ENCODE peak calls at places on chromosomes 12 and 14, in four cellular contexts. One of them, this sample, is unnamed.

GRCh38 chr12:6312529-6313325 is 2.2 kb downstream of the PLEKHG6 start:
- DNase-seq in H1: peak
- DNase-seq in GM12878: peak
- DNase-seq in K562: no peak
- DNase-seq in this sample: no peak

GRCh38 chr14:91261115-91261514 is 16.6 kb upstream of the GPR68 start:
- DNase-seq in H1: no peak
- DNase-seq in GM12878: no peak
- DNase-seq in K562: no peak
- DNase-seq in this sample: no peak

GRCh38 chr14:71001742-71002141 is 94.5 kb downstream of the PCNX1 start:
- DNase-seq in H1: no peak
- DNase-seq in K562: peak
- DNase-seq in GM12878: no peak
- DNase-seq in this sample: peak

GRCh38 chr12:42565633-42566032 is 23.9 kb downstream of the PRICKLE1 start:
- DNase-seq in K562: peak
- DNase-seq in H1: peak
- DNase-seq in GM12878: no peak
- DNase-seq in this sample: no peak

GRCh38 chr14:60753264-60754126 is 18.9 kb downstream of the MNAT1 start:
- DNase-seq in K562: peak
- DNase-seq in GM12878: peak
- DNase-seq in H1: no peak
- DNase-seq in this sample: no peak

GRCh38 chr14:92584856-92585255 is 71.3 kb downstream of the RIN3 start:
- DNase-seq in H1: no peak
- DNase-seq in GM12878: no peak
- DNase-seq in K562: no peak
- DNase-seq in this sample: no peak

GRCh38 chr12:47838286-47838931 is 18.7 kb upstream of the HDAC7 start:
- DNase-seq in H1: no peak
- DNase-seq in GM12878: no peak
- DNase-seq in K562: peak
- DNase-seq in this sample: peak

GRCh38 chr12:131205534-131205933 is 251.8 kb downstream of the ADGRD1 start:
- DNase-seq in GM12878: no peak
- DNase-seq in H1: peak
- DNase-seq in K562: no peak
- DNase-seq in this sample: no peak

GRCh38 chr14:72810201-72810600 is 83.7 kb downstream of the DPF3 start:
- DNase-seq in GM12878: no peak
- DNase-seq in K562: no peak
- DNase-seq in H1: no peak
- DNase-seq in this sample: no peak

GRCh38 chr14:102251161-102251560 is 53.8 kb downstream of the MOK start:
- DNase-seq in K562: no peak
- DNase-seq in H1: no peak
- DNase-seq in GM12878: no peak
- DNase-seq in this sample: no peak
- TF ChIP-seq HDAC6 in K562: no peak
- TF ChIP-seq HDAC6 in H1: no peak
- TF ChIP-seq HDAC6 in GM12878: no peak
- TF ChIP-seq HDAC6 in this sample: no peak

GRCh38 chr14:68682166-68683103 is 110.4 kb downstream of the ZFP36L1 start:
- DNase-seq in H1: no peak
- DNase-seq in K562: peak
- DNase-seq in GM12878: peak
- DNase-seq in this sample: peak
- TF ChIP-seq HDAC6 in H1: no peak
- TF ChIP-seq HDAC6 in K562: no peak
- TF ChIP-seq HDAC6 in GM12878: no peak
- TF ChIP-seq HDAC6 in this sample: no peak

GRCh38 chr12:52350786-52351185 is 16.5 kb downstream of the KRT85 start:
- DNase-seq in H1: no peak
- DNase-seq in K562: no peak
- DNase-seq in GM12878: no peak
- DNase-seq in this sample: no peak
- TF ChIP-seq HDAC6 in H1: no peak
- TF ChIP-seq HDAC6 in K562: no peak
- TF ChIP-seq HDAC6 in GM12878: no peak
- TF ChIP-seq HDAC6 in this sample: no peak

GRCh38 chr12:116150452-116150851 is 127.0 kb downstream of the MED13L start:
- DNase-seq in H1: no peak
- DNase-seq in GM12878: no peak
- DNase-seq in K562: no peak
- DNase-seq in this sample: no peak
- TF ChIP-seq HDAC6 in H1: no peak
- TF ChIP-seq HDAC6 in GM12878: no peak
- TF ChIP-seq HDAC6 in K562: no peak
- TF ChIP-seq HDAC6 in this sample: no peak

DNA sequence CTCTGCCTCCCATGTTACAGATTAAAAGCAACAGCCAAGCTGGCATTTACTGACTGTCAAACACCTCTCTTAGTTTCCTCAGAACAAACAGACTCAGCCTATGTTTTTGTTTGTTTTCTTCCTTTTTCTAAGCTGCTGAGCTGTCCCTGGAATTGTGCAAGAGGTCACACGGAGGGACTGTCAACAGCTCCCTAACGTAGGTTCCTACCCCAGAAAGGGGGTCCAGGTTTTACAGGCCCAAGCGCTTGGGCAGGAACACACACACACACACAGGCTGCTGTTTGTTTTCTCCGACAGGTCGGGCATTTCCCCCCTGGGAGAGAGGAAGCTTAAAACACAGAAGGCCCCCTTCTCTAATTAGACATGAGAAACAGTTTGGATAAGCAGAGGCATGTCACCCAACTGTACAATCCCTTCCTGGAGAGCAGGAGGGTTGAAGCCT is 739.6 kb upstream of the TBX3 start:
- DNase-seq in GM12878: no peak
- DNase-seq in K562: no peak
- DNase-seq in H1: no peak
- DNase-seq in this sample: peak
- TF ChIP-seq HDAC6 in GM12878: no peak
- TF ChIP-seq HDAC6 in K562: no peak
- TF ChIP-seq HDAC6 in H1: no peak
- TF ChIP-seq HDAC6 in this sample: no peak

GRCh38 chr12:111687255-111687654 is 1.4 kb downstream of the ACAD10 start:
- DNase-seq in GM12878: peak
- DNase-seq in K562: peak
- DNase-seq in H1: no peak
- DNase-seq in this sample: peak

GRCh38 chr12:111691262-111691661 is 5.4 kb downstream of the ACAD10 start:
- DNase-seq in H1: no peak
- DNase-seq in GM12878: no peak
- DNase-seq in K562: no peak
- DNase-seq in this sample: no peak

GRCh38 chr12:111693818-111694217 is 8.0 kb downstream of the ACAD10 start:
- DNase-seq in H1: no peak
- DNase-seq in GM12878: no peak
- DNase-seq in K562: no peak
- DNase-seq in this sample: no peak

GRCh38 chr12:111687952-111688351 is 2.1 kb downstream of the ACAD10 start:
- DNase-seq in H1: no peak
- DNase-seq in K562: no peak
- DNase-seq in GM12878: no peak
- DNase-seq in this sample: no peak

GRCh38 chr12:111692575-111693210 is 6.8 kb downstream of the ACAD10 start:
- DNase-seq in K562: peak
- DNase-seq in H1: peak
- DNase-seq in GM12878: no peak
- DNase-seq in this sample: no peak
- TF ChIP-seq HDAC6 in K562: no peak
- TF ChIP-seq HDAC6 in H1: no peak
- TF ChIP-seq HDAC6 in GM12878: no peak
- TF ChIP-seq HDAC6 in this sample: no peak

GRCh38 chr12:98893126-98893525 is 248.0 kb downstream of the APAF1 start:
- DNase-seq in H1: no peak
- DNase-seq in GM12878: no peak
- DNase-seq in K562: no peak
- DNase-seq in this sample: no peak

GRCh38 chr12:98895086-98895651 is 250.1 kb downstream of the APAF1 start:
- DNase-seq in H1: peak
- DNase-seq in GM12878: no peak
- DNase-seq in K562: no peak
- DNase-seq in this sample: no peak

GRCh38 chr12:98894412-98895085 is 249.5 kb downstream of the APAF1 start:
- DNase-seq in K562: no peak
- DNase-seq in H1: peak
- DNase-seq in GM12878: no peak
- DNase-seq in this sample: no peak

GRCh38 chr12:98893601-98894411 is 248.7 kb downstream of the APAF1 start:
- DNase-seq in K562: no peak
- DNase-seq in GM12878: no peak
- DNase-seq in H1: no peak
- DNase-seq in this sample: no peak

DNA sequence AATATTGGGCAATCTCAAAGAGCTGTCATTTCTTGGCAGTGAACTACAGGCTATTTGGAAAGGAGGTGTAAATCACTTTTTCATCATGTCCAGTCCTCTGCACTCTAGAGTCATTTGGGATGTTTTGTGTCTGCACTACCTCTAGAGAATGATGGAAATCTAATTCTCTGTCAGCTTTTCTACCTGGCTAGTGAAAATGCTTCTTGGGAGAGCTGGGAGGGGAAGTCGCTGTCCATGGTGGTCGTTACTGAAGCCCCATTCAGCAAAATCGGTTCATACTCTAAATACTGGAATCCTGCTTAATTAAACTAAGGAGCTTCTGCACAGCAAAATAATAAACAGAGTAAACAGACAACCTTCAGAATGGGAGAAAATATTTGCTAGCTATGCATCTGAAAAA is 251.8 kb downstream of the APAF1 start:
- DNase-seq in K562: no peak
- DNase-seq in GM12878: no peak
- DNase-seq in H1: no peak
- DNase-seq in this sample: no peak
- TF ChIP-seq HDAC6 in K562: no peak
- TF ChIP-seq HDAC6 in GM12878: no peak
- TF ChIP-seq HDAC6 in H1: no peak
- TF ChIP-seq HDAC6 in this sample: no peak

GRCh38 chr14:67881225-67881624 is 61.6 kb downstream of the RAD51B start:
- DNase-seq in GM12878: peak
- DNase-seq in H1: no peak
- DNase-seq in K562: no peak
- DNase-seq in this sample: no peak
- TF ChIP-seq HDAC6 in GM12878: no peak
- TF ChIP-seq HDAC6 in H1: no peak
- TF ChIP-seq HDAC6 in K562: no peak
- TF ChIP-seq HDAC6 in this sample: no peak

GRCh38 chr12:92075425-92075891 is 70.2 kb downstream of the BTG1 start:
- DNase-seq in H1: no peak
- DNase-seq in K562: peak
- DNase-seq in GM12878: no peak
- DNase-seq in this sample: no peak
- TF ChIP-seq HDAC6 in H1: no peak
- TF ChIP-seq HDAC6 in K562: no peak
- TF ChIP-seq HDAC6 in GM12878: no peak
- TF ChIP-seq HDAC6 in this sample: no peak

GRCh38 chr12:128047266-128048060 is 219.5 kb upstream of the TMEM132C start:
- DNase-seq in K562: no peak
- DNase-seq in GM12878: no peak
- DNase-seq in H1: no peak
- DNase-seq in this sample: no peak
- TF ChIP-seq HDAC6 in K562: no peak
- TF ChIP-seq HDAC6 in GM12878: no peak
- TF ChIP-seq HDAC6 in H1: no peak
- TF ChIP-seq HDAC6 in this sample: no peak